ENCODE peak calls at places on chromosomes 1 and 21, in nine cellular contexts. Y is epithelial cell of prostate, M is left lung, R is sigmoid colon, S is left ventricle myocardium inferior, P is uterus, A is breast epithelium, O is heart right ventricle, K is esophagus muscularis mucosa. T is an unnamed sample.

GRCh38 chr1:27402349-27402754 is 9.9 kb downstream of the GPR3 start:
- DNase-seq in A (peak), S (peak), O (peak), P (peak), Y (no peak), K (peak), M (peak), R (peak), T (peak)

GRCh38 chr21:40334159-40334558 is 466.9 kb downstream of the PCP4 start:
- DNase-seq in P (no peak), S (no peak), A (no peak), R (no peak), K (no peak), M (no peak), Y (no peak), O (no peak), T (no peak)

GRCh38 chr1:93344886-93345632 is 648 bp upstream of the DR1 start:
- DNase-seq in P (no peak), A (no peak), M (no peak), S (no peak), K (no peak), O (no peak), R (no peak), Y (no peak), T (no peak)

GRCh38 chr21:38181101-38181500 is 75.7 kb upstream of the KCNJ15 start:
- DNase-seq in S (no peak), A (no peak), O (no peak), R (no peak), M (no peak), K (peak), P (no peak), Y (no peak), T (no peak)

GRCh38 chr21:29342394-29342957 is 43.8 kb downstream of the BACH1 start:
- DNase-seq in R (peak), K (no peak), Y (peak), M (peak), O (peak), S (peak), A (no peak), P (peak), T (peak)

GRCh38 chr21:42044871-42045495 is 26.1 kb upstream of the UMODL1 start:
- DNase-seq in M (no peak), K (no peak), A (no peak), R (peak), O (no peak), P (no peak), S (no peak), Y (no peak), T (no peak)

GRCh38 chr1:78665809-78666208 is 16.2 kb downstream of the IFI44 start:
- DNase-seq in K (no peak), S (no peak), R (no peak), O (no peak), Y (no peak), P (no peak), A (no peak), M (no peak), T (no peak)

GRCh38 chr1:6414443-6414844 is 5.3 kb downstream of the HES2 start:
- DNase-seq in Y (peak), S (no peak), O (no peak), P (no peak), R (no peak), A (no peak), M (no peak), K (no peak), T (no peak)

GRCh38 chr1:101291562-101292035 is 54.8 kb downstream of the S1PR1 start:
- DNase-seq in M (peak), S (no peak), K (no peak), O (no peak), Y (no peak), A (no peak), R (no peak), P (no peak), T (no peak)

GRCh38 chr1:2413495-2414296 is 1.3 kb upstream of the PEX10 start:
- DNase-seq in A (no peak), O (peak), R (no peak), M (no peak), P (peak), Y (no peak), S (no peak), K (no peak), T (no peak)

GRCh38 chr1:29655945-29656866 is 419.9 kb downstream of the PTPRU start:
- DNase-seq in Y (no peak), A (no peak), O (no peak), P (no peak), R (no peak), M (no peak), K (peak), S (no peak), T (no peak)

GRCh38 chr1:62875676-62876075 is 91.7 kb downstream of the ATG4C start:
- DNase-seq in Y (no peak), S (no peak), K (no peak), M (no peak), P (no peak), R (no peak), O (no peak), A (no peak), T (no peak)

GRCh38 chr1:65319141-65319540 is 9.8 kb downstream of the DNAJC6 start:
- DNase-seq in S (no peak), Y (no peak), P (no peak), O (no peak), A (no peak), R (no peak), M (no peak), K (no peak), T (peak)

GRCh38 chr1:65319754-65320153 is 10.4 kb downstream of the DNAJC6 start:
- DNase-seq in Y (no peak), R (no peak), M (no peak), O (no peak), K (no peak), A (no peak), S (no peak), P (no peak), T (no peak)

GRCh38 chr1:65321879-65322278 is 12.5 kb downstream of the DNAJC6 start:
- DNase-seq in O (no peak), S (no peak), Y (no peak), M (no peak), K (no peak), R (no peak), A (no peak), P (no peak), T (peak)

GRCh38 chr1:65317866-65318653 is 8.7 kb downstream of the DNAJC6 start:
- DNase-seq in M (no peak), P (no peak), R (no peak), Y (no peak), S (no peak), A (no peak), K (peak), O (no peak), T (no peak)

DNA sequence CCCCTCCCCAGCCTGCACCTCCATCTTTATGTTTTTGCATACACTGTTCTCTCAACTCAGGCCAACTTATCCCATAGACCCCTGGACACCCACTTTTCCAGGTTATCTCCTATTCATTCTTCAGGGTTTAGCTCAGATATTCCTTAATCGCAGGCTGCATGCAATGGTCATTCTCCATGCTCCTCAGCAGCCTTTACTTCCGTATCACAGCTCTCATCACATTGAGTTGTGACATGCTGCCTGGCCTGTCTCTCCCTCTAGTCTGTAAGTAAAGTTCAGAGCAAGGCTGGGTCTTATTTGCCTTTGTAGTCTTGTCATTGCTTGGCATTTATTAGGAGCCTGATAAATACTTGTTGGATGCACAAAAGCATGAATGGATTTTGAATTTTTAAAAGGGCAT is 6.9 kb downstream of the DNAJC6 start:
- DNase-seq in R (no peak), K (no peak), O (no peak), P (no peak), S (no peak), M (no peak), Y (no peak), A (no peak), T (no peak)
- H3K27ac ChIP-seq in R (no peak), K (no peak), O (no peak), P (no peak), S (no peak), M (no peak), Y (no peak), A (no peak), T (no peak)

DNA sequence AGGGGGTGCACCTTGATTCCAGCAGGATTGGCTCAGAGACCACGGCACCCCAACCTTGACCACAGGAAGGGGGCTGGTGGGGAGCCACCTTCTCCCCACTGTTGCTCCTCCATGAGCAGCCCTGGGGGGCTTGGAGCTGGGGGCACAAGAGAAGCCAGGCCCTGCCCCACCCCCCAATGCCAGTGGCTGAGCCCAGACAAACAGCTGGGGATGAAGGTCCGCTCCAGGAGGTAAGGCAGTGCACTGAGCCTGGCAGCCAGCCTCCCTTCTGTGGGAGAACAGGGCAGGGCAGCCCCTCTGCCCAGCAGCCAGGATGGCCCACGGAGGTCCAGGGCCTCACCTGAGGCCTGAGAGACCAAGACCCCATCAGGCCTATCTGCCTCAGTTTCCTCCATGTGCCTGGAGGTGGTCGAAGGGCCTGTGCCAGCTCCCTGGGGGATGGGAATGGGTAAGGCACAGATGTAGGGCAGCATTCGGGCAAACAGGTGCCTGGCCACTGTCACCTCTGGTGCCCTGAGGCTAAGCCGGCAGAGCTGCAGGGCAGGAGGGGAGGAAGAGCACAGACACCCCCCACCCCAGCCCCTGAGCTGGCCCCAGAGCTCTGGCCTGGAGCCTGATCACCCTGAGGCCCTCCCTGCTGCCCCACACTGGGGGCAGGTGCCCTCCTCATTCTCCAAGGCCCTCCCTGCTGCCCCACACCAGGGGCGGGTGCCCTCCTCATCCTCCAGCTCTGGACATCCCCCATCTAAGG is 7.1 kb downstream of the ITGB2 start:
- DNase-seq in O (no peak), Y (no peak), M (no peak), K (no peak), A (no peak), S (no peak), P (no peak), R (no peak), T (no peak)
- H3K27ac ChIP-seq in O (no peak), Y (no peak), M (no peak), K (no peak), A (peak), S (no peak), P (no peak), R (no peak), T (no peak)

GRCh38 chr1:43432907-43433306 is 20.8 kb downstream of the HYI start:
- DNase-seq in M (no peak), K (no peak), P (no peak), A (peak), R (no peak), S (no peak), O (no peak), Y (no peak), T (no peak)

GRCh38 chr1:43437031-43437973 is 16.4 kb downstream of the HYI start:
- DNase-seq in R (peak), S (no peak), M (no peak), P (peak), Y (no peak), A (no peak), O (no peak), K (no peak), T (no peak)

GRCh38 chr1:43434256-43434655 is 19.5 kb downstream of the HYI start:
- DNase-seq in Y (no peak), K (no peak), M (no peak), R (no peak), S (no peak), O (no peak), A (peak), P (no peak), T (no peak)

GRCh38 chr1:43436371-43436770 is 17.4 kb downstream of the HYI start:
- DNase-seq in A (no peak), O (no peak), R (no peak), K (no peak), S (no peak), P (no peak), Y (no peak), M (no peak), T (no peak)

GRCh38 chr1:43435146-43436145 is 18.3 kb downstream of the HYI start:
- DNase-seq in K (no peak), S (no peak), Y (no peak), O (no peak), M (no peak), A (peak), R (peak), P (peak), T (no peak)
- H3K27ac ChIP-seq in K (peak), S (peak), Y (no peak), O (no peak), M (peak), A (peak), R (peak), P (peak), T (no peak)

GRCh38 chr1:41528106-41528505 is 43.6 kb upstream of the EDN2 start:
- DNase-seq in S (peak), R (peak), A (no peak), O (no peak), K (no peak), M (no peak), Y (no peak), P (no peak), T (no peak)

GRCh38 chr1:41532206-41532975 is 47.9 kb upstream of the EDN2 start:
- DNase-seq in O (no peak), K (no peak), A (no peak), M (peak), R (no peak), P (no peak), Y (no peak), S (no peak), T (no peak)

GRCh38 chr1:41529621-41530395 is 45.3 kb upstream of the EDN2 start:
- DNase-seq in R (peak), S (no peak), M (peak), Y (no peak), P (no peak), A (peak), O (no peak), K (no peak), T (no peak)

GRCh38 chr1:41528726-41529605 is 44.5 kb upstream of the EDN2 start:
- DNase-seq in O (no peak), M (peak), P (no peak), Y (no peak), S (peak), R (peak), A (peak), K (no peak), T (no peak)

DNA sequence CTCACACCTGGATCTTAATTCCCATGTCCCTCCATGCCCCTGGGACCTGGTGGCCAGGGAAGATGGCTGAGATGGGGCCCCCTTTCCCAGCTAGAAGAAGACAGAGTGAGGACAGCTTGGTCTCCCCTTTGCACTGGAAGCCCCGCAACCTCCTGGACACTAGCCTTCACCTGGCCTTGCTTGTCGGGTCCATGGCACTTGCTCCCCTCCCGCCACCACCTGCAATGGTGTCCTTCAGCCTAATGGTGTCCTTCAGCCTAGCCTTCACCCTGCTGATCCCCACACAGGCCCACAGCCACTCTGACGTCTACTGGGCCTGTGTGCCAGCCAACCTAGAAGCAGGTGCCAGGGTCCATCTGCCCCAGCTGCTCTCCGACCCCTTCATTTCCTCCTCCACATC is 45.9 kb upstream of the EDN2 start:
- DNase-seq in O (no peak), P (no peak), A (peak), S (no peak), M (peak), K (no peak), R (peak), Y (no peak), T (no peak)
- H3K27ac ChIP-seq in O (no peak), P (no peak), A (no peak), S (no peak), M (no peak), K (no peak), R (no peak), Y (no peak), T (no peak)

GRCh38 chr1:152972196-152972886 is 1.9 kb downstream of the SPRR4 start:
- DNase-seq in R (no peak), M (no peak), S (no peak), P (no peak), O (no peak), K (peak), Y (peak), A (no peak), T (no peak)

GRCh38 chr1:152967201-152967600 is 3.2 kb upstream of the SPRR4 start:
- DNase-seq in K (no peak), Y (peak), P (no peak), S (no peak), A (no peak), R (no peak), M (no peak), O (no peak), T (no peak)

GRCh38 chr1:152969036-152969435 is 1.4 kb upstream of the SPRR4 start:
- DNase-seq in P (no peak), K (peak), M (no peak), R (no peak), Y (no peak), O (no peak), A (no peak), S (no peak), T (no peak)

GRCh38 chr1:152968248-152968647 is 2.2 kb upstream of the SPRR4 start:
- DNase-seq in Y (no peak), R (no peak), K (no peak), S (no peak), O (no peak), A (no peak), M (no peak), P (no peak), T (no peak)

DNA sequence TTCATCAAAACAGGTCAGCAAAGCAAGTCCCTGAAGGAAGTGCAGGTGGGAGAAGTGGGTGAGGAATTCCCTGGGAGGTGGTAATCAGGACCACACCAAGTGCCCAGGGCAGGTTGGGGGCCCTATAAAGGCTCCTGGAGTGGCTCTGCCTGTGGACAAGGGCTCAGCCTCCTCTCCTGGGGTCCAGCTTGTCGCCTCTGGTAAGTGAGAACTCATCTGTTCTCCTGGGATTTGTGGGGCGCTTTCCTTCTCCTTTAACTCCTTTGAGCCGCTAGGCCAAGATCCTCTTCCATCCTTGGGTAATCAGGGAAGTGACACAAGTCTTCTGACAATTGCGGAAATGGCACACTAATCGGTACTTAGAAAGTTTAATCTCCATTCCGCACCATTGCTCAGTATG is at the start of gene SPRR4:
- DNase-seq in Y (no peak), O (no peak), M (no peak), K (peak), S (no peak), P (no peak), R (no peak), A (no peak), T (no peak)
- H3K27ac ChIP-seq in Y (peak), O (no peak), M (no peak), K (no peak), S (no peak), P (no peak), R (no peak), A (no peak), T (no peak)

GRCh38 chr1:43979261-43979527 is 184 bp downstream of the B4GALT2 start:
- DNase-seq in R (no peak), Y (no peak), M (no peak), O (no peak), K (no peak), S (no peak), A (no peak), P (no peak), T (no peak)
- H3K27ac ChIP-seq in R (peak), Y (peak), M (peak), O (no peak), K (peak), S (peak), A (peak), P (peak), T (no peak)

GRCh38 chr1:89536555-89537393 is 12.1 kb downstream of the LRRC8B start:
- DNase-seq in Y (no peak), R (no peak), P (no peak), S (no peak), A (no peak), O (no peak), M (no peak), K (no peak), T (no peak)
- H3K27ac ChIP-seq in Y (no peak), R (no peak), P (no peak), S (no peak), A (no peak), O (no peak), M (no peak), K (no peak), T (no peak)

GRCh38 chr1:145991799-145992412 is 4.5 kb downstream of the TXNIP start:
- DNase-seq in Y (no peak), M (peak), R (peak), A (no peak), O (no peak), P (peak), S (no peak), K (no peak), T (no peak)

GRCh38 chr1:145992502-145992936 is 3.9 kb downstream of the TXNIP start:
- DNase-seq in K (no peak), P (peak), R (peak), Y (no peak), O (no peak), A (no peak), S (no peak), M (peak), T (no peak)

GRCh38 chr1:145988773-145989172 is 7.6 kb downstream of the TXNIP start:
- DNase-seq in K (no peak), M (peak), R (peak), P (peak), A (peak), Y (no peak), S (no peak), O (no peak), T (no peak)

GRCh38 chr1:145987926-145988325 is 8.5 kb downstream of the TXNIP start:
- DNase-seq in Y (no peak), M (no peak), P (no peak), S (no peak), O (no peak), K (no peak), A (no peak), R (no peak), T (no peak)

DNA sequence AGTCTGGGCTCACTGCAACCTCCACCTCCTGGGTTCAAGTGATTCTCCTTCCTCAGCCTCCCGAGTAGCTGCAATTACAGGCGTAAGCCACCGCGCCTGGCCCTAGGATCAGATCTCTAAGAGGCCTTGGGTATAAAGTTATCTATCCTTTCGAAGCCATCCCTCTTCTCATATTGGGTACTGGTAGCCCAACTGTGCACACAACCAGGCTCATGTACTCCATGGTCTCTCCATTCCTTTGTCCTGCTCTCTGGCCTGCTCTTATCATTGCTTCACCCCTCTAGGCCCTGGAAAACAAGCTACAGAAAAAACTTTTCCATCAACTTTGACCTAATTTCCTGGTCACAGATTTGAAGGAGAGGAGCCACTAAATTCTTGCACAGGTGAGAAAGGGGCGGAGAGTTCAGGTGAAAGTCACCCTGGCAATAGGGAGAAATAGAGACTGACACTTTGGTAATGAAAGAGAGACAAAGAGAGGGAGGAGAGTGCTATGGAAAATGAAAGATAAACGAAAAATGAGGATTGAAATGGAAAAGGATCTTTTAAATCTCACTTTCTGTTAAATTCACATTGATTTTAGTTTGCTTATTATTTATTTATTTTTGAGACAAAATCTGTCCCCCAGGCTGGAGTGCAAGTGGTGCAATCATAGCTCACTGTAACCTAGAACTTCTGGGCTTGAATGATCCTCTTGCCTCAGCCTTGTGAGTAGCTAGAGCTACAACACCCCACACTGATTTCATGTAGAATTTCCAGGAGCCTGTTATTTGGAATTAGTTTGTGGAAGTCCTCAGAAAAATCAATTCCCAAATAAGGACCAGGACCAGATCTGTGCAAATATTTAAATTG is 5.9 kb downstream of the TXNIP start:
- DNase-seq in R (peak), P (peak), Y (no peak), A (peak), O (peak), M (peak), S (no peak), K (no peak), T (no peak)
- H3K27ac ChIP-seq in R (peak), P (peak), Y (peak), A (peak), O (peak), M (peak), S (peak), K (peak), T (no peak)